ENCODE peak calls at places on chromosomes 13 and 19, in six cellular contexts. One of them, this sample, is unnamed.

GRCh38 chr13:80469841-80470378 is 129.0 kb upstream of the SPRY2 start:
- DNase-seq in trophoblast cell: peak; percentile 34
- DNase-seq in neuronal stem cell: no peak
- DNase-seq in H1: no peak
- DNase-seq in IMR-90: peak; percentile 31
- DNase-seq in H9: no peak
- DNase-seq in this sample: peak; percentile 92

GRCh38 chr13:33577037-33577436 is 240.9 kb upstream of the RFC3 start:
- DNase-seq in H9: no peak
- DNase-seq in IMR-90: peak; percentile 2
- DNase-seq in trophoblast cell: peak; percentile 23
- DNase-seq in neuronal stem cell: no peak
- DNase-seq in H1: no peak
- DNase-seq in this sample: no peak

GRCh38 chr19:43779820-43780219 is 953 bp downstream of the KCNN4 start:
- DNase-seq in H1: no peak
- DNase-seq in IMR-90: no peak
- DNase-seq in H9: no peak
- DNase-seq in neuronal stem cell: no peak
- DNase-seq in trophoblast cell: no peak
- DNase-seq in this sample: no peak

GRCh38 chr13:100789481-100789880 is 114.9 kb upstream of the TMTC4 start:
- DNase-seq in H9: no peak
- DNase-seq in neuronal stem cell: no peak
- DNase-seq in trophoblast cell: no peak
- DNase-seq in IMR-90: no peak
- DNase-seq in H1: no peak
- DNase-seq in this sample: peak; percentile 61

GRCh38 chr19:56137405-56137804 is 3.7 kb upstream of the ZNF444 start:
- DNase-seq in H9: no peak
- DNase-seq in IMR-90: no peak
- DNase-seq in trophoblast cell: no peak
- DNase-seq in neuronal stem cell: no peak
- DNase-seq in H1: no peak
- DNase-seq in this sample: no peak

GRCh38 chr19:48852292-48852691 is 16.0 kb upstream of the HSD17B14 start:
- DNase-seq in trophoblast cell: no peak
- DNase-seq in H9: no peak
- DNase-seq in IMR-90: no peak
- DNase-seq in neuronal stem cell: no peak
- DNase-seq in H1: no peak
- DNase-seq in this sample: no peak

GRCh38 chr19:54207908-54208783 is 7.5 kb downstream of the RPS9 start:
- DNase-seq in IMR-90: peak; percentile 78
- DNase-seq in neuronal stem cell: no peak
- DNase-seq in H9: no peak
- DNase-seq in trophoblast cell: peak; percentile 74
- DNase-seq in H1: no peak
- DNase-seq in this sample: peak; percentile 84

GRCh38 chr19:33950141-33950805 is 153.6 kb downstream of the KCTD15 start:
- DNase-seq in neuronal stem cell: no peak
- DNase-seq in trophoblast cell: no peak
- DNase-seq in H9: no peak
- DNase-seq in H1: no peak
- DNase-seq in IMR-90: no peak
- DNase-seq in this sample: no peak

GRCh38 chr19:11361037-11361770 is 6.0 kb downstream of the PLPPR2 start:
- DNase-seq in IMR-90: no peak
- DNase-seq in H9: peak; percentile 96
- DNase-seq in H1: no peak
- DNase-seq in trophoblast cell: peak; percentile 84
- DNase-seq in neuronal stem cell: peak; percentile 86
- DNase-seq in this sample: no peak

GRCh38 chr19:13100031-13100588 is 2.5 kb downstream of the LYL1 start:
- DNase-seq in H1: no peak
- DNase-seq in trophoblast cell: no peak
- DNase-seq in IMR-90: no peak
- DNase-seq in H9: no peak
- DNase-seq in neuronal stem cell: no peak
- DNase-seq in this sample: no peak

GRCh38 chr19:13102666-13103584 is at the start of gene LYL1:
- DNase-seq in trophoblast cell: peak; percentile 72
- DNase-seq in neuronal stem cell: no peak
- DNase-seq in IMR-90: no peak
- DNase-seq in H1: no peak
- DNase-seq in H9: peak; percentile 70
- DNase-seq in this sample: no peak

GRCh38 chr19:13102416-13102665 is 317 bp downstream of the LYL1 start:
- DNase-seq in trophoblast cell: no peak
- DNase-seq in H9: no peak
- DNase-seq in IMR-90: no peak
- DNase-seq in neuronal stem cell: no peak
- DNase-seq in H1: no peak
- DNase-seq in this sample: peak; percentile 43

GRCh38 chr19:13100871-13101589 is 1.6 kb downstream of the LYL1 start:
- DNase-seq in neuronal stem cell: no peak
- DNase-seq in IMR-90: no peak
- DNase-seq in H1: no peak
- DNase-seq in H9: no peak
- DNase-seq in trophoblast cell: no peak
- DNase-seq in this sample: no peak

DNA sequence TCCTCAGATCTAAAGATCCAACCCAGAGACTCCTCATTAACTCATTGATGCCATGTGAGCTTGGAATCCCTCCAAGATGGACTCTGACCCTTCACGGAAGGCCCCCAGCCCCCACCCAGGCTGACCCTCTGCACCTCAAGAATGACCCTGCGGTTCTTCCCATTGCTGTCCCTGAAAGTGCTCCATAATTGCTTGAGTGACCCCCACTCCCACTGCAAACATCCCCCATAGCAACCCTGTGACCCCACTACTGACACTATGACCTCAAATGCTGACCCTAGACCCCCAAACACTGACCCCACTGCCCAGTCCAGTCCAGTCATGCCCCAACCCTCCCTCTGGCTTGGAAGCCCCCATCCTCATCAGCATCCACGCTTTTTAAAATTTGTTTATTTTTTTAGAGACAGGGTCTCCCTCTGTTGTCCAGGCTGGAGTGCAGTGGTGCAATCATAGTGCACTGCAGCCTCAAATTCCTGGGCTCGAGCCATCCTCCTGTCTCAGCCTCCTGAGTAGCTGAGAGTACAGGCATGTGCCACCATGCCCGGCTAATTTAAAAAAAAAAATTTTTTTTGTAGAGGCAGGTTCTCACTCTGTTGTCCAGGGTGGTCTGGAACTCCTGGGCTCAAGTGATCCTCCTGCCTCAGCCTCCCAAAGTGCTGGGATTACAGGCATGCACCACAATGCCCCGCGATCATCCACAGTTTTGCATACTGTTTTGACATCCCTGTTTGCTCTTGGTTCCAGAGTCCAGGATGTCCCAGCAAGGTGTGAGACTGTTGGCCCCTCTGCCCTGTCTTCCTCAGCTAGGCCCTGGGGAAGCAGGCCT is 855 bp downstream of the LYL1 start:
- DNase-seq in H1: no peak
- DNase-seq in IMR-90: no peak
- DNase-seq in neuronal stem cell: no peak
- DNase-seq in trophoblast cell: no peak
- DNase-seq in H9: no peak
- DNase-seq in this sample: no peak
- H3K4me1 ChIP-seq in H1: peaks cover 12% of the 10 kb centered on the region
- H3K4me1 ChIP-seq in IMR-90: peaks cover 12% of the 10 kb centered on the region
- H3K4me1 ChIP-seq in neuronal stem cell: peaks cover 4% of the 10 kb centered on the region
- H3K4me1 ChIP-seq in trophoblast cell: peaks cover 14% of the 10 kb centered on the region
- H3K4me1 ChIP-seq in H9: no peaks in the 10 kb centered on the region
- H3K4me1 ChIP-seq in this sample: peaks cover 24% of the 10 kb centered on the region

GRCh38 chr19:1854542-1855039 is 6.3 kb upstream of the REXO1 start:
- DNase-seq in neuronal stem cell: no peak
- DNase-seq in trophoblast cell: no peak
- DNase-seq in H9: peak; percentile 64
- DNase-seq in IMR-90: no peak
- DNase-seq in H1: no peak
- DNase-seq in this sample: no peak

GRCh38 chr19:1854032-1854541 is 5.8 kb upstream of the REXO1 start:
- DNase-seq in H1: no peak
- DNase-seq in H9: no peak
- DNase-seq in trophoblast cell: no peak
- DNase-seq in neuronal stem cell: no peak
- DNase-seq in IMR-90: no peak
- DNase-seq in this sample: no peak

GRCh38 chr19:1856345-1856697 is 7.1 kb downstream of the KLF16 start:
- DNase-seq in trophoblast cell: no peak
- DNase-seq in IMR-90: no peak
- DNase-seq in neuronal stem cell: no peak
- DNase-seq in H9: no peak
- DNase-seq in H1: no peak
- DNase-seq in this sample: no peak

GRCh38 chr19:1855828-1856255 is 7.5 kb downstream of the KLF16 start:
- DNase-seq in trophoblast cell: no peak
- DNase-seq in neuronal stem cell: no peak
- DNase-seq in H1: no peak
- DNase-seq in IMR-90: peak; percentile 23
- DNase-seq in H9: no peak
- DNase-seq in this sample: no peak

GRCh38 chr19:1855040-1855827 is 7.0 kb upstream of the REXO1 start:
- DNase-seq in trophoblast cell: peak; percentile 71
- DNase-seq in H9: peak; percentile 98
- DNase-seq in H1: peak; percentile 71
- DNase-seq in IMR-90: peak; percentile 85
- DNase-seq in neuronal stem cell: peak; percentile 77
- DNase-seq in this sample: peak; percentile 93
- H4K91ac ChIP-seq in trophoblast cell: peak overlapping the region; percentile 69
- H4K91ac ChIP-seq in H9: no peak overlapping the region
- H4K91ac ChIP-seq in H1: peak overlapping the region; percentile 22
- H4K91ac ChIP-seq in IMR-90: peak overlapping the region; percentile 97
- H4K91ac ChIP-seq in neuronal stem cell: no peak overlapping the region
- H4K91ac ChIP-seq in this sample: peak overlapping the region; percentile 99

DNA sequence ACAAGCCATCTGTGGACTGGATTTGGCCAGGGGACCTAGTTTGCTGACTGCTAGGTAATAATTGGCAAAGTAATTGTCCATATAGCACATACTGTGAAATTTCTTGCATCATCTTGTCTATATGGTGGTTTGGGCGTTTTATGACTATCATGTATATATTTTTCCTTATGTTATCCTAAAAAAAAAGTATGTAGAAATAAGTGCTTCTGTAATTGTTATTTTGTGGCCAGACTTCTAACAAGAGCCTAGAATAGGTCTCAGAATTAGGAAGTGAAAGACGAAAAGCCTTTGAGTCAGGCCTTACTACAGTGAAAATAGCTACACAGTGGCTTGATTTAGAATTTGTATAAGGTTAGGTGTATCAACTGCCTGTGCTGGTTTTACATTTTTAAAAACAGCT is 4.2 kb downstream of the FNDC3A start:
- DNase-seq in H9: no peak
- DNase-seq in neuronal stem cell: no peak
- DNase-seq in trophoblast cell: no peak
- DNase-seq in IMR-90: no peak
- DNase-seq in H1: no peak
- DNase-seq in this sample: no peak
- H3K4me2 ChIP-seq in H9: peak overlapping the region; percentile 86
- H3K4me2 ChIP-seq in neuronal stem cell: no peak overlapping the region
- H3K4me2 ChIP-seq in trophoblast cell: no peak overlapping the region
- H3K4me2 ChIP-seq in IMR-90: peak overlapping the region; percentile 38
- H3K4me2 ChIP-seq in H1: no peak overlapping the region
- H3K4me2 ChIP-seq in this sample: no peak overlapping the region

DNA sequence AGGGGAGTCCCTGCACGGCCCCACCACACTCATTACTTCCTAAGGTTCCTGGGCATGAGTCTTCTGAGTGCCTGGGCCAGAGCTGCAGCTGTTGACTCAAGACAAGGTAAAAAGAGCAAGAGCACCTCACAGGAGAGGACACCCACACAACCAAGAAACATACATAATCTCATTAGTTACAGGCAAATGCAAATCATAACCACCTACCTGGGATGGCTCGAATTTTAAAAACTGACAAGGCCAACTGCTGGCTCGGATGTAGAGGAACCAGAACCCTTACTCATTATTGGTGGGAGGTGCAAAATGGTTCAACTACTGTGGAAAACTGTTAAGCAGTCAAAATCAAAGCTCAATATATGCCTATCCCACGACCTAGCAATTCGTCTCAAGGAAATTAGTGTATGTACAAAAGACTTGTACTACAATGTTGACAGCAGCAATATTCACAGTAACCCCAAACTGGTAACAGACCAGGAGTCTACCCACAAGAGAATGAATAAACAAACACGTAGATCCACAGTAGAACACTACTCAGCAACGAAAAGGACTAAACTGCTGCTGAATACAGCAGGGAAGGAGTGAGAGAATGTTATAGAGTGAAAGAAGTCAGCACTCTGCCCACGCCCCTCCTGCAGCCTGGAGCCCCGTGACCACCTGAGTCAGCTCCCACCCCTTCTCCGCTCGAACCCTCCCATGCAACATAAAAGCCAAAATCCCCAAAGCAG is 15.8 kb downstream of the AKT2 start:
- DNase-seq in H9: no peak
- DNase-seq in neuronal stem cell: no peak
- DNase-seq in H1: no peak
- DNase-seq in IMR-90: no peak
- DNase-seq in trophoblast cell: no peak
- DNase-seq in this sample: no peak
- H3K4me1 ChIP-seq in H9: no peaks in the 10 kb centered on the region
- H3K4me1 ChIP-seq in neuronal stem cell: peaks cover 4% of the 10 kb centered on the region
- H3K4me1 ChIP-seq in H1: no peaks in the 10 kb centered on the region
- H3K4me1 ChIP-seq in IMR-90: peaks cover 10% of the 10 kb centered on the region
- H3K4me1 ChIP-seq in trophoblast cell: no peaks in the 10 kb centered on the region
- H3K4me1 ChIP-seq in this sample: peaks cover 19% of the 10 kb centered on the region

GRCh38 chr13:110121312-110122083 is 185.5 kb downstream of the COL4A1 start:
- DNase-seq in H1: no peak
- DNase-seq in H9: no peak
- DNase-seq in trophoblast cell: no peak
- DNase-seq in neuronal stem cell: no peak
- DNase-seq in IMR-90: no peak
- DNase-seq in this sample: no peak
- H4K91ac ChIP-seq in H1: no peak overlapping the region
- H4K91ac ChIP-seq in H9: no peak overlapping the region
- H4K91ac ChIP-seq in trophoblast cell: no peak overlapping the region
- H4K91ac ChIP-seq in neuronal stem cell: no peak overlapping the region
- H4K91ac ChIP-seq in IMR-90: no peak overlapping the region
- H4K91ac ChIP-seq in this sample: no peak overlapping the region

This sample was measured in mesenchymal stem cell.